ENCODE peak calls at places on chromosome 2, in four cellular contexts. One of them, this sample, is unnamed.

GRCh38 chr2:15337996-15338666 is 223.0 kb downstream of the NBAS start:
- DNase-seq in HepG2: no peak
- DNase-seq in upper lobe of left lung: no peak
- DNase-seq in K562: no peak
- DNase-seq in this sample: no peak

GRCh38 chr2:42053791-42054656 is 6.2 kb downstream of the PKDCC start:
- DNase-seq in HepG2: peak
- DNase-seq in K562: no peak
- DNase-seq in upper lobe of left lung: no peak
- DNase-seq in this sample: no peak

GRCh38 chr2:23107341-23107941 is 277.5 kb upstream of the KLHL29 start:
- DNase-seq in K562: no peak
- DNase-seq in HepG2: no peak
- DNase-seq in upper lobe of left lung: no peak
- DNase-seq in this sample: no peak

GRCh38 chr2:32772623-32773221 is 144.9 kb downstream of the TTC27 start:
- DNase-seq in upper lobe of left lung: no peak
- DNase-seq in K562: peak
- DNase-seq in HepG2: peak
- DNase-seq in this sample: peak

GRCh38 chr2:33214436-33214835 is 262.0 kb upstream of the RASGRP3 start:
- DNase-seq in K562: no peak
- DNase-seq in upper lobe of left lung: no peak
- DNase-seq in HepG2: no peak
- DNase-seq in this sample: no peak

GRCh38 chr2:215572341-215572848 is 136.5 kb upstream of the FN1 start:
- DNase-seq in K562: no peak
- DNase-seq in upper lobe of left lung: no peak
- DNase-seq in HepG2: peak
- DNase-seq in this sample: no peak

GRCh38 chr2:241901500-241902351 is 32.2 kb downstream of the RTP5 start:
- DNase-seq in HepG2: no peak
- DNase-seq in upper lobe of left lung: peak
- DNase-seq in K562: no peak
- DNase-seq in this sample: no peak

GRCh38 chr2:118089015-118089800 is 937 bp downstream of the INSIG2 start:
- DNase-seq in HepG2: peak
- DNase-seq in upper lobe of left lung: peak
- DNase-seq in K562: peak
- DNase-seq in this sample: no peak

GRCh38 chr2:96154506-96155380 is 9.5 kb upstream of the DUSP2 start:
- DNase-seq in HepG2: no peak
- DNase-seq in K562: no peak
- DNase-seq in upper lobe of left lung: peak
- DNase-seq in this sample: no peak

GRCh38 chr2:188450740-188451480 is 159.2 kb downstream of the GULP1 start:
- DNase-seq in K562: no peak
- DNase-seq in upper lobe of left lung: no peak
- DNase-seq in HepG2: no peak
- DNase-seq in this sample: no peak

GRCh38 chr2:218853766-218854165 is 5.8 kb upstream of the WNT6 start:
- DNase-seq in upper lobe of left lung: no peak
- DNase-seq in HepG2: no peak
- DNase-seq in K562: no peak
- DNase-seq in this sample: no peak

GRCh38 chr2:47903781-47904447 is 2.4 kb downstream of the FBXO11 start:
- DNase-seq in HepG2: no peak
- DNase-seq in K562: no peak
- DNase-seq in upper lobe of left lung: no peak
- DNase-seq in this sample: no peak

GRCh38 chr2:241095594-241096290 is 6.3 kb downstream of the MTERF4 start:
- DNase-seq in K562: no peak
- DNase-seq in upper lobe of left lung: no peak
- DNase-seq in HepG2: no peak
- DNase-seq in this sample: no peak

GRCh38 chr2:133780099-133780996 is 212.1 kb upstream of the NCKAP5 start:
- DNase-seq in K562: peak
- DNase-seq in HepG2: peak
- DNase-seq in upper lobe of left lung: no peak
- DNase-seq in this sample: peak

GRCh38 chr2:203451011-203451410 is 84.1 kb downstream of the RAPH1 start:
- DNase-seq in K562: no peak
- DNase-seq in upper lobe of left lung: no peak
- DNase-seq in HepG2: no peak
- DNase-seq in this sample: no peak

GRCh38 chr2:222448806-222449205 is 24.5 kb downstream of the SGPP2 start:
- DNase-seq in upper lobe of left lung: peak
- DNase-seq in K562: no peak
- DNase-seq in HepG2: no peak
- DNase-seq in this sample: no peak

GRCh38 chr2:239738159-239738558 is 287.0 kb downstream of the NDUFA10 start:
- DNase-seq in K562: no peak
- DNase-seq in HepG2: no peak
- DNase-seq in upper lobe of left lung: no peak
- DNase-seq in this sample: no peak

GRCh38 chr2:190449925-190450324 is 41.8 kb downstream of the MFSD6 start:
- DNase-seq in upper lobe of left lung: no peak
- DNase-seq in K562: no peak
- DNase-seq in HepG2: no peak
- DNase-seq in this sample: no peak

GRCh38 chr2:132915812-132916211 is 245.8 kb upstream of the LYPD1 start:
- DNase-seq in K562: no peak
- DNase-seq in HepG2: no peak
- DNase-seq in upper lobe of left lung: no peak
- DNase-seq in this sample: no peak

GRCh38 chr2:33051586-33052385 is 105.0 kb downstream of the LTBP1 start:
- DNase-seq in upper lobe of left lung: peak
- DNase-seq in K562: no peak
- DNase-seq in HepG2: peak
- DNase-seq in this sample: no peak

GRCh38 chr2:241865957-241866858 is 3.3 kb upstream of the RTP5 start:
- DNase-seq in K562: no peak
- DNase-seq in HepG2: no peak
- DNase-seq in upper lobe of left lung: no peak
- DNase-seq in this sample: no peak

GRCh38 chr2:157842106-157842879 is 33.8 kb downstream of the ACVR1 start:
- DNase-seq in HepG2: no peak
- DNase-seq in upper lobe of left lung: no peak
- DNase-seq in K562: no peak
- DNase-seq in this sample: no peak

GRCh38 chr2:20037660-20038059 is 13.8 kb downstream of the LAPTM4A start:
- DNase-seq in upper lobe of left lung: no peak
- DNase-seq in K562: no peak
- DNase-seq in HepG2: no peak
- DNase-seq in this sample: no peak

GRCh38 chr2:206202446-206202845 is 42.8 kb downstream of the EEF1B2 start:
- DNase-seq in K562: no peak
- DNase-seq in upper lobe of left lung: no peak
- DNase-seq in HepG2: no peak
- DNase-seq in this sample: no peak

GRCh38 chr2:224181534-224182155 is 142.6 kb upstream of the SERPINE2 start:
- DNase-seq in K562: no peak
- DNase-seq in HepG2: no peak
- DNase-seq in upper lobe of left lung: no peak
- DNase-seq in this sample: no peak

GRCh38 chr2:110173523-110173922 is 31.3 kb downstream of the NPHP1 start:
- DNase-seq in upper lobe of left lung: no peak
- DNase-seq in HepG2: peak
- DNase-seq in K562: no peak
- DNase-seq in this sample: no peak

GRCh38 chr2:239690651-239691631 is 290.1 kb upstream of the HDAC4 start:
- DNase-seq in upper lobe of left lung: no peak
- DNase-seq in K562: peak
- DNase-seq in HepG2: no peak
- DNase-seq in this sample: no peak

GRCh38 chr2:58594762-58595161 is 353.6 kb upstream of the FANCL start:
- DNase-seq in K562: no peak
- DNase-seq in upper lobe of left lung: no peak
- DNase-seq in HepG2: no peak
- DNase-seq in this sample: no peak

GRCh38 chr2:202032841-202033316 is 776 bp upstream of the FZD7 start:
- DNase-seq in upper lobe of left lung: peak
- DNase-seq in HepG2: no peak
- DNase-seq in K562: peak
- DNase-seq in this sample: peak

GRCh38 chr2:209495855-209496585 is 72.2 kb downstream of the MAP2 start:
- DNase-seq in K562: no peak
- DNase-seq in HepG2: peak
- DNase-seq in upper lobe of left lung: peak
- DNase-seq in this sample: no peak

GRCh38 chr2:171150694-171151285 is 9.9 kb downstream of the TLK1 start:
- DNase-seq in upper lobe of left lung: no peak
- DNase-seq in HepG2: peak
- DNase-seq in K562: no peak
- DNase-seq in this sample: no peak

GRCh38 chr2:50648031-50648430 is 383.9 kb downstream of the NRXN1 start:
- DNase-seq in K562: no peak
- DNase-seq in HepG2: no peak
- DNase-seq in upper lobe of left lung: no peak
- DNase-seq in this sample: no peak

GRCh38 chr2:50649626-50650397 is 382.1 kb downstream of the NRXN1 start:
- DNase-seq in upper lobe of left lung: no peak
- DNase-seq in HepG2: no peak
- DNase-seq in K562: no peak
- DNase-seq in this sample: no peak

GRCh38 chr2:50645346-50645745 is 386.6 kb downstream of the NRXN1 start:
- DNase-seq in upper lobe of left lung: no peak
- DNase-seq in HepG2: no peak
- DNase-seq in K562: no peak
- DNase-seq in this sample: no peak

DNA sequence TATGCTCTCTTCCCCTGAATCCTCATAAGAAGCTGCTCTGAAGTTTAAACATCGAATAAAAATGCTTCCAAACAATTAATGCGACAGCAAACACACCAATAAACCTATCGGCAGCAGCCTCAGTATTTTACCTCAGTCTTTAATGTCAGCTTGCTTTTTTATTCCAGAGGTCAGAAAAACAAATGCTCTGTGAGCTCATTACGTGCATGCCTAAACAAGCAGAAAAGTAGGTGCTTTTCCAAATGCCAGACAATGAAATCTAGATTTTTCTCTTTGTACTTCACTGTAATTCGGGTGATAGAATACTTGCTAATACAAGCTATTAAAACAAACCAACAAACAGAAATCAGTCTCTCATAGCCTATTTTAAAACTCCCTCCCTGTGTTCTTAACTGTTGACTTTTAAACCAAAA is 381.5 kb downstream of the NRXN1 start:
- DNase-seq in HepG2: no peak
- DNase-seq in upper lobe of left lung: no peak
- DNase-seq in K562: no peak
- DNase-seq in this sample: no peak
- TF ChIP-seq POLR2AphosphoS5 in HepG2: no peak
- TF ChIP-seq POLR2AphosphoS5 in upper lobe of left lung: no peak
- TF ChIP-seq POLR2AphosphoS5 in K562: no peak
- TF ChIP-seq POLR2AphosphoS5 in this sample: no peak

GRCh38 chr2:178863856-178864620 is 56.8 kb upstream of the TTN start:
- DNase-seq in HepG2: no peak
- DNase-seq in upper lobe of left lung: peak
- DNase-seq in K562: no peak
- DNase-seq in this sample: no peak

GRCh38 chr2:178865537-178865936 is 58.3 kb upstream of the TTN start:
- DNase-seq in K562: peak
- DNase-seq in HepG2: no peak
- DNase-seq in upper lobe of left lung: no peak
- DNase-seq in this sample: no peak

GRCh38 chr2:178863130-178863855 is 56.1 kb upstream of the TTN start:
- DNase-seq in HepG2: no peak
- DNase-seq in K562: no peak
- DNase-seq in upper lobe of left lung: no peak
- DNase-seq in this sample: no peak

GRCh38 chr2:178865121-178865520 is 57.9 kb upstream of the TTN start:
- DNase-seq in K562: no peak
- DNase-seq in upper lobe of left lung: no peak
- DNase-seq in HepG2: no peak
- DNase-seq in this sample: no peak

DNA sequence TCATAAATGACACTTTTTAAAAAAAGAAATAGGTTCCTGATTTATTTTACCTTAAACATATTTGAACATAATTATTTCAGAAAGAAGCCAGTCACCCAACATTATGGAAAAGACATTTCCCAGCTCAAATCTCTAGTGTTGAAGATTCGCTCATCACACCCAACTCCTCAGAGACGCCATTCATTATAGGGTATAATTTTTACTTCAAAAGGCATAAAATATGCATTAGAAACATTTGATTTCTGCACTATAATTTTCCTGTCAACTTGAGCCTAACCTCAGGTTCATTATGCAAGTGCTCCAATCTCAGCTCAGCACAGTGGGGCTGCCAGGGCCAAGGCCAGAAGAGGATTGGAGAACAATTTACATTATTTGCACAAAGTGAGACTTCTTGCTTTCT is 58.8 kb upstream of the TTN start:
- DNase-seq in upper lobe of left lung: no peak
- DNase-seq in HepG2: no peak
- DNase-seq in K562: no peak
- DNase-seq in this sample: no peak
- TF ChIP-seq POLR2AphosphoS5 in upper lobe of left lung: no peak
- TF ChIP-seq POLR2AphosphoS5 in HepG2: no peak
- TF ChIP-seq POLR2AphosphoS5 in K562: no peak
- TF ChIP-seq POLR2AphosphoS5 in this sample: no peak

GRCh38 chr2:128727404-128727803 is 408.7 kb upstream of the HS6ST1 start:
- DNase-seq in K562: no peak
- DNase-seq in HepG2: no peak
- DNase-seq in upper lobe of left lung: no peak
- DNase-seq in this sample: no peak
- TF ChIP-seq POLR2AphosphoS5 in K562: no peak
- TF ChIP-seq POLR2AphosphoS5 in HepG2: no peak
- TF ChIP-seq POLR2AphosphoS5 in upper lobe of left lung: no peak
- TF ChIP-seq POLR2AphosphoS5 in this sample: no peak

DNA sequence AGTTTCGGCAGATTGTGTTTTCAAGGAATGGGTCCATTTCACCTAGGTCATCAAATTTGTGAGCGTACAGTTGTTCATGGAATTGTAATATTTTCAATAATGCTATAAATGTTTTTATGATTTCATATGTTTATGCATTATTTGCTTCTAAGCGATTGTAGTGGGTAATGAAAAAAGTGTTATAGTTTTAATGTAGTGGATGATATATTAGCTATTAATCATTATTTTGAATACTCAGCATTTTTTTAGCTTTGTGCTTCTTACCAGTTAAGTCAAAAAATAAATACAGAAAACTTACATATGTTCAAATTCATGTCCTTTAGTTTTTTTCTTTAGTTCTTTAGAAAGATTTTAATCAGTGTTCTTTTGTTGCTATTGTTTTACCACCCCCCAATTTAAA is 677.0 kb downstream of the STK39 start:
- DNase-seq in upper lobe of left lung: no peak
- DNase-seq in K562: no peak
- DNase-seq in HepG2: no peak
- DNase-seq in this sample: no peak
- TF ChIP-seq POLR2AphosphoS5 in upper lobe of left lung: no peak
- TF ChIP-seq POLR2AphosphoS5 in K562: no peak
- TF ChIP-seq POLR2AphosphoS5 in HepG2: no peak
- TF ChIP-seq POLR2AphosphoS5 in this sample: no peak

This sample was measured in GM12891.